ENCODE peak calls at places on chromosomes 7 and 10, in eight cellular contexts. Y is NCI-H1092, W is GM10248, G is epithelial cell of esophagus, L is non-pigmented ciliary epithelial cell, E is neural crest cell, Z is IMR-90, M is AG20443. T is an unnamed sample.

GRCh38 chr7:39758234-39758970 is 135.0 kb downstream of the RALA start:
- DNase-seq in Y (no peak), W (no peak), G (no peak), L (no peak), E (no peak), Z (no peak), M (no peak), T (no peak)

GRCh38 chr7:70573202-70573810 is 558.6 kb upstream of the GALNT17 start:
- DNase-seq in Y (peak), W (no peak), G (no peak), L (no peak), E (no peak), Z (no peak), M (no peak), T (no peak)

GRCh38 chr7:32170838-32171237 is 100.6 kb upstream of the PDE1C start:
- DNase-seq in Y (no peak), W (no peak), G (no peak), L (no peak), E (no peak), Z (no peak), M (no peak), T (no peak)

GRCh38 chr7:30028749-30029635 is 780 bp downstream of the PLEKHA8 start:
- DNase-seq in Y (no peak), W (peak), G (peak), L (no peak), E (no peak), Z (peak), M (peak), T (no peak)

GRCh38 chr10:123558651-123559050 is 107.5 kb upstream of the GPR26 start:
- DNase-seq in Y (no peak), W (no peak), G (no peak), L (no peak), E (no peak), Z (no peak), M (no peak), T (no peak)

GRCh38 chr7:151626422-151627115 is 106.9 kb upstream of the RHEB start:
- DNase-seq in Y (peak), W (no peak), G (peak), L (no peak), E (no peak), Z (no peak), M (no peak), T (no peak)

GRCh38 chr7:45268013-45268412 is 110.4 kb downstream of the RAMP3 start:
- DNase-seq in Y (peak), W (no peak), G (no peak), L (no peak), E (no peak), Z (no peak), M (no peak), T (no peak)

GRCh38 chr7:46685051-46685450 is 764.0 kb upstream of the IGFBP3 start:
- DNase-seq in Y (no peak), W (no peak), G (no peak), L (no peak), E (no peak), Z (no peak), M (no peak), T (no peak)

GRCh38 chr7:130490888-130491771 is 755 bp upstream of the MEST start:
- DNase-seq in Y (no peak), W (peak), G (peak), L (no peak), E (peak), Z (peak), M (peak), T (no peak)

GRCh38 chr10:87504667-87505365 is at the start of gene MINPP1:
- DNase-seq in Y (peak), W (peak), G (peak), L (no peak), E (peak), Z (peak), M (peak), T (peak)

GRCh38 chr10:9656386-9656785 is 1361.3 kb upstream of the CELF2 start:
- DNase-seq in Y (no peak), W (no peak), G (peak), L (no peak), E (no peak), Z (no peak), M (no peak), T (no peak)

GRCh38 chr10:114017873-114018272 is 25.8 kb upstream of the ADRB1 start:
- DNase-seq in Y (no peak), W (no peak), G (no peak), L (no peak), E (no peak), Z (no peak), M (no peak), T (no peak)

GRCh38 chr10:4673279-4674040 is 152.5 kb upstream of the AKR1E2 start:
- DNase-seq in Y (no peak), W (no peak), G (peak), L (no peak), E (no peak), Z (no peak), M (no peak), T (no peak)

GRCh38 chr7:45665172-45665571 is 91.0 kb downstream of the ADCY1 start:
- DNase-seq in Y (no peak), W (no peak), G (no peak), L (no peak), E (no peak), Z (no peak), M (no peak), T (no peak)

GRCh38 chr7:93228302-93228701 is 2.0 kb upstream of the HEPACAM2 start:
- DNase-seq in Y (peak), W (peak), G (peak), L (peak), E (no peak), Z (peak), M (peak), T (peak)

GRCh38 chr10:123972481-123973401 is 81.1 kb upstream of the CPXM2 start:
- DNase-seq in Y (no peak), W (no peak), G (no peak), L (no peak), E (peak), Z (no peak), M (no peak), T (no peak)

GRCh38 chr7:156282816-156283215 is 357.8 kb upstream of the RNF32 start:
- DNase-seq in Y (no peak), W (no peak), G (no peak), L (no peak), E (no peak), Z (no peak), M (no peak), T (no peak)

GRCh38 chr7:48089415-48089975 is 430 bp downstream of the UPP1 start:
- DNase-seq in Y (no peak), W (no peak), G (peak), L (no peak), E (no peak), Z (no peak), M (peak), T (no peak)

GRCh38 chr7:159030490-159031134 is 114.1 kb downstream of the VIPR2 start:
- DNase-seq in Y (peak), W (peak), G (no peak), L (no peak), E (peak), Z (no peak), M (no peak), T (no peak)

GRCh38 chr10:97596101-97597055 is 6.9 kb downstream of the C10orf62 start:
- DNase-seq in Y (no peak), W (no peak), G (peak), L (peak), E (no peak), Z (peak), M (peak), T (no peak)

GRCh38 chr10:1050555-1050954 is 1.6 kb upstream of the IDI1 start:
- DNase-seq in Y (no peak), W (no peak), G (peak), L (no peak), E (no peak), Z (no peak), M (no peak), T (no peak)

GRCh38 chr10:80504158-80504811 is 33.4 kb upstream of the SH2D4B start:
- DNase-seq in Y (no peak), W (no peak), G (no peak), L (no peak), E (no peak), Z (no peak), M (no peak), T (no peak)

GRCh38 chr7:79548616-79549206 is 95.2 kb upstream of the MAGI2 start:
- DNase-seq in Y (no peak), W (no peak), G (peak), L (no peak), E (no peak), Z (peak), M (no peak), T (no peak)

GRCh38 chr10:133144771-133145170 is 15.2 kb upstream of the KNDC1 start:
- DNase-seq in Y (no peak), W (no peak), G (no peak), L (no peak), E (no peak), Z (no peak), M (no peak), T (no peak)

GRCh38 chr7:105697753-105698152 is 116.5 kb upstream of the EFCAB10 start:
- DNase-seq in Y (no peak), W (no peak), G (no peak), L (no peak), E (no peak), Z (no peak), M (no peak), T (no peak)

GRCh38 chr10:91410638-91411367 is 659 bp downstream of the HECTD2 start:
- DNase-seq in Y (no peak), W (peak), G (peak), L (no peak), E (no peak), Z (peak), M (peak), T (no peak)

GRCh38 chr10:34320265-34320664 is 494.8 kb downstream of the PARD3 start:
- DNase-seq in Y (peak), W (no peak), G (no peak), L (no peak), E (no peak), Z (no peak), M (no peak), T (no peak)

GRCh38 chr7:22127835-22128527 is 182.3 kb upstream of the CDCA7L start:
- DNase-seq in Y (no peak), W (no peak), G (peak), L (no peak), E (no peak), Z (no peak), M (no peak), T (no peak)

GRCh38 chr10:132470306-132471124 is 67.1 kb upstream of the INPP5A start:
- DNase-seq in Y (no peak), W (no peak), G (no peak), L (no peak), E (no peak), Z (no peak), M (no peak), T (no peak)

GRCh38 chr7:32158751-32159360 is 88.6 kb upstream of the PDE1C start:
- DNase-seq in Y (no peak), W (no peak), G (no peak), L (no peak), E (no peak), Z (peak), M (no peak), T (no peak)

GRCh38 chr10:127790165-127790564 is 53.2 kb downstream of the FOXI2 start:
- DNase-seq in Y (no peak), W (no peak), G (no peak), L (no peak), E (no peak), Z (no peak), M (no peak), T (no peak)

GRCh38 chr10:18097524-18097923 is 42.7 kb upstream of the CACNB2 start:
- DNase-seq in Y (no peak), W (no peak), G (peak), L (no peak), E (no peak), Z (peak), M (no peak), T (no peak)

GRCh38 chr10:47264797-47265281 is 35.2 kb upstream of the GDF10 start:
- DNase-seq in Y (no peak), W (no peak), G (no peak), L (no peak), E (no peak), Z (no peak), M (no peak), T (no peak)

GRCh38 chr10:72693599-72693915 is 1.6 kb downstream of the MCU start:
- DNase-seq in Y (no peak), W (no peak), G (no peak), L (no peak), E (no peak), Z (no peak), M (no peak), T (no peak)

GRCh38 chr7:149879801-149880738 is 6.3 kb downstream of the ATP6V0E2 start:
- DNase-seq in Y (no peak), W (no peak), G (no peak), L (no peak), E (no peak), Z (no peak), M (no peak), T (no peak)

GRCh38 chr10:30810416-30810815 is 180.9 kb upstream of the LYZL2 start:
- DNase-seq in Y (no peak), W (no peak), G (no peak), L (no peak), E (no peak), Z (no peak), M (no peak), T (no peak)

T was measured in AG09319.